ENCODE peak calls at places on chromosomes 2 and 18, in six cellular contexts. M, R, L, B, O and K are unnamed samples.

GRCh38 chr2:188600536-188601210 is 309.0 kb downstream of the GULP1 start:
- DNase-seq in O (no peak), L (no peak), B (no peak), M (no peak), R (no peak), K (peak)

GRCh38 chr2:84477886-84478285 is 18.8 kb upstream of the SUCLG1 start:
- DNase-seq in L (no peak), R (no peak), M (no peak), O (no peak), B (no peak), K (no peak)

GRCh38 chr2:8906208-8906607 is 68.8 kb upstream of the KIDINS220 start:
- DNase-seq in R (no peak), B (peak), O (no peak), M (no peak), L (no peak), K (peak)

GRCh38 chr2:205612661-205613060 is 69.6 kb upstream of the NRP2 start:
- DNase-seq in R (peak), O (no peak), M (peak), L (no peak), B (no peak), K (no peak)

GRCh38 chr2:129813404-129813803 is 166.1 kb upstream of the RAB6C start:
- DNase-seq in B (no peak), M (no peak), L (no peak), O (no peak), R (no peak), K (peak)

GRCh38 chr2:43950383-43951008 is 45.3 kb downstream of the LRPPRC start:
- DNase-seq in M (no peak), L (no peak), O (peak), R (no peak), B (no peak), K (peak)

GRCh38 chr2:33077316-33077715 is 130.6 kb downstream of the LTBP1 start:
- DNase-seq in B (no peak), R (no peak), L (no peak), O (no peak), M (no peak), K (no peak)

GRCh38 chr2:29114841-29115609 is at the start of gene CLIP4:
- DNase-seq in O (peak), L (peak), R (peak), M (peak), B (peak), K (peak)

GRCh38 chr2:85429924-85430289 is 11.4 kb downstream of the SH2D6 start:
- DNase-seq in O (no peak), M (no peak), R (no peak), B (no peak), L (no peak), K (no peak)

GRCh38 chr2:110639972-110640371 is 37.9 kb downstream of the BUB1 start:
- DNase-seq in L (no peak), O (no peak), R (no peak), M (no peak), B (no peak), K (no peak)

GRCh38 chr18:3771121-3771971 is 321.4 kb downstream of the TGIF1 start:
- DNase-seq in O (peak), M (peak), B (peak), L (peak), R (peak), K (peak)

GRCh38 chr2:27606611-27607010 is 22.2 kb downstream of the CCDC121 start:
- DNase-seq in M (no peak), R (no peak), L (no peak), B (no peak), O (no peak), K (peak)

GRCh38 chr2:28656937-28657615 is 94.6 kb upstream of the PPP1CB start:
- DNase-seq in B (peak), O (no peak), M (no peak), L (no peak), R (no peak), K (no peak)

GRCh38 chr2:133561045-133561852 is 7.0 kb downstream of the NCKAP5 start:
- DNase-seq in O (no peak), B (no peak), L (no peak), R (no peak), M (no peak), K (peak)

GRCh38 chr2:144886847-144887246 is 366.9 kb upstream of the ZEB2 start:
- DNase-seq in O (no peak), L (no peak), B (peak), M (no peak), R (no peak), K (peak)

GRCh38 chr2:206424134-206424533 is 19.2 kb upstream of the ADAM23 start:
- DNase-seq in B (no peak), R (no peak), M (no peak), O (no peak), L (no peak), K (no peak)

GRCh38 chr2:48578313-48578712 is 39.3 kb upstream of the GTF2A1L start:
- DNase-seq in M (no peak), O (no peak), B (no peak), L (no peak), R (no peak), K (no peak)

GRCh38 chr2:57543211-57543610 is 503.4 kb upstream of the VRK2 start:
- DNase-seq in O (no peak), L (no peak), M (no peak), R (no peak), B (no peak), K (no peak)

GRCh38 chr2:71560286-71561011 is 107.1 kb downstream of the DYSF start:
- DNase-seq in O (no peak), B (no peak), M (no peak), L (no peak), R (no peak), K (no peak)

GRCh38 chr18:56799756-56800155 is 148.6 kb downstream of the WDR7 start:
- DNase-seq in L (no peak), O (no peak), B (no peak), R (no peak), M (no peak), K (peak)

GRCh38 chr2:82283075-82283474 is 1978.5 kb upstream of the LRRTM1 start:
- DNase-seq in M (no peak), L (no peak), R (no peak), O (no peak), B (no peak), K (no peak)

GRCh38 chr2:199985625-199986207 is 30.3 kb downstream of the MAIP1 start:
- DNase-seq in L (peak), O (peak), M (peak), R (no peak), B (peak), K (peak)

GRCh38 chr2:81195774-81196382 is 891.3 kb upstream of the LRRTM1 start:
- DNase-seq in B (no peak), O (no peak), R (no peak), M (no peak), L (no peak), K (no peak)

GRCh38 chr18:24910217-24910616 is 441.7 kb downstream of the ZNF521 start:
- DNase-seq in L (no peak), B (no peak), R (no peak), M (no peak), O (no peak), K (peak)

GRCh38 chr18:5729983-5730699 is 165.2 kb downstream of the TMEM200C start:
- DNase-seq in O (no peak), M (no peak), R (no peak), B (no peak), L (no peak), K (no peak)

GRCh38 chr2:85111819-85112281 is 21.3 kb upstream of the TCF7L1 start:
- DNase-seq in R (no peak), O (no peak), L (no peak), M (no peak), B (no peak), K (peak)

GRCh38 chr18:25974630-25975077 is 115.8 kb downstream of the SS18 start:
- DNase-seq in O (no peak), M (no peak), L (no peak), B (no peak), R (no peak), K (no peak)

GRCh38 chr2:239399404-239399999 is 1.3 kb downstream of the HDAC4 start:
- DNase-seq in L (peak), O (no peak), R (peak), M (peak), B (peak), K (peak)

GRCh38 chr2:231571810-231572209 is 20.9 kb upstream of the TEX44 start:
- DNase-seq in M (no peak), B (no peak), O (no peak), L (no peak), R (no peak), K (no peak)

GRCh38 chr2:84643991-84644390 is 127.7 kb downstream of the DNAH6 start:
- DNase-seq in B (no peak), M (no peak), O (no peak), L (no peak), R (no peak), K (no peak)

GRCh38 chr2:196220671-196221070 is 49.3 kb upstream of the STK17B start:
- DNase-seq in M (no peak), L (no peak), R (no peak), O (no peak), B (no peak), K (no peak)

GRCh38 chr2:83967854-83968253 is 491.2 kb downstream of the SUCLG1 start:
- DNase-seq in B (no peak), R (no peak), O (no peak), M (no peak), L (no peak), K (no peak)

GRCh38 chr2:189379731-189380261 is 61.5 kb upstream of the WDR75 start:
- DNase-seq in L (no peak), R (no peak), O (no peak), B (no peak), M (no peak), K (no peak)

GRCh38 chr2:147558620-147559019 is 286.2 kb upstream of the ACVR2A start:
- DNase-seq in B (no peak), L (no peak), R (no peak), M (no peak), O (no peak), K (no peak)

GRCh38 chr2:61718965-61719364 is 134.9 kb downstream of the FAM161A start:
- DNase-seq in L (no peak), O (no peak), B (no peak), M (no peak), R (no peak), K (no peak)